ENCODE peak calls at places on chromosome 1, in four cellular contexts. Y is aorta, C is left ventricle myocardium inferior, X is neural progenitor cell. Q is an unnamed sample.
A peak's percentile ranks its signal among the peaks of the same experiment; 100 is the strongest.

GRCh38 chr1:3653286-3653618 is 936 bp downstream of the TP73 start:
- DNase-seq in Y (no peak), C (no peak), X (no peak), Q (no peak)

GRCh38 chr1:84165566-84165965 is 21.5 kb downstream of the PRKACB start:
- DNase-seq in Y (no peak), C (no peak), X (no peak), Q (no peak)

GRCh38 chr1:54885863-54886723 is 902 bp downstream of the DHCR24 start:
- DNase-seq in Y (no peak), C (no peak), X (peak; percentile 31), Q (no peak)

GRCh38 chr1:205519541-205520131 is 15.2 kb downstream of the CDK18 start:
- DNase-seq in Y (no peak), C (peak; percentile 49), X (no peak), Q (no peak)

GRCh38 chr1:206714331-206715058 is 29.8 kb downstream of the MAPKAPK2 start:
- DNase-seq in Y (no peak), C (no peak), X (no peak), Q (no peak)

GRCh38 chr1:223153177-223154119 is 10.4 kb upstream of the TLR5 start:
- DNase-seq in Y (no peak), C (no peak), X (no peak), Q (no peak)

GRCh38 chr1:66867501-66867900 is 57.2 kb downstream of the DNAI4 start:
- DNase-seq in Y (no peak), C (no peak), X (no peak), Q (no peak)

GRCh38 chr1:149848340-149848771 is 51.0 kb upstream of the BOLA1 start:
- DNase-seq in Y (no peak), C (no peak), X (peak; percentile 26), Q (no peak)

GRCh38 chr1:171983584-171983983 is 142.3 kb downstream of the DNM3 start:
- DNase-seq in Y (no peak), C (no peak), X (no peak), Q (no peak)

GRCh38 chr1:170076199-170076598 is 1.7 kb upstream of the KIFAP3 start:
- DNase-seq in Y (no peak), C (no peak), X (no peak), Q (no peak)

GRCh38 chr1:167273027-167273800 is 52.5 kb downstream of the POU2F1 start:
- DNase-seq in Y (no peak), C (no peak), X (no peak), Q (no peak)

GRCh38 chr1:204651843-204652421 is 33.6 kb downstream of the LRRN2 start:
- DNase-seq in Y (no peak), C (no peak), X (peak; percentile 77), Q (no peak)

GRCh38 chr1:54413295-54413694 is 7.1 kb upstream of the SSBP3 start:
- DNase-seq in Y (peak; percentile 73), C (peak; percentile 39), X (no peak), Q (peak; percentile 58)

GRCh38 chr1:16984717-16985116 is 4.3 kb upstream of the MFAP2 start:
- DNase-seq in Y (peak; percentile 94), C (peak; percentile 65), X (no peak), Q (peak; percentile 89)

GRCh38 chr1:245079021-245079609 is 75.7 kb upstream of the KIF26B start:
- DNase-seq in Y (no peak), C (no peak), X (peak; percentile 18), Q (no peak)

GRCh38 chr1:229005097-229005496 is 265.8 kb upstream of the RAB4A start:
- DNase-seq in Y (no peak), C (no peak), X (no peak), Q (no peak)

GRCh38 chr1:110511436-110511835 is 7.5 kb downstream of the KCNA10 start:
- DNase-seq in Y (no peak), C (no peak), X (no peak), Q (no peak)

GRCh38 chr1:36502616-36503015 is 19.9 kb upstream of the CSF3R start:
- DNase-seq in Y (no peak), C (no peak), X (no peak), Q (no peak)

GRCh38 chr1:119987689-119988088 is 81.8 kb downstream of the NOTCH2 start:
- DNase-seq in Y (no peak), C (no peak), X (no peak), Q (no peak)

GRCh38 chr1:182264187-182264586 is 127.4 kb downstream of the GLUL start:
- DNase-seq in Y (no peak), C (no peak), X (no peak), Q (no peak)

GRCh38 chr1:206112600-206113301 is 4.4 kb downstream of the AVPR1B start:
- DNase-seq in Y (no peak), C (no peak), X (no peak), Q (no peak)

GRCh38 chr1:25148673-25149300 is 83.5 kb downstream of the SYF2 start:
- DNase-seq in Y (no peak), C (no peak), X (peak; percentile 28), Q (no peak)

GRCh38 chr1:199612976-199613774 is 414.3 kb upstream of the NR5A2 start:
- DNase-seq in Y (no peak), C (no peak), X (no peak), Q (no peak)

GRCh38 chr1:171254859-171255258 is 6.6 kb downstream of the FMO1 start:
- DNase-seq in Y (no peak), C (no peak), X (no peak), Q (no peak)

GRCh38 chr1:170664828-170665617 is 1.1 kb downstream of the PRRX1 start:
- DNase-seq in Y (peak; percentile 72), C (peak; percentile 55), X (peak; percentile 68), Q (peak; percentile 80)

GRCh38 chr1:224872832-224873644 is 56.4 kb upstream of the DNAH14 start:
- DNase-seq in Y (no peak), C (no peak), X (no peak), Q (no peak)

GRCh38 chr1:26409191-26409751 is 1.3 kb upstream of the LIN28A start:
- DNase-seq in Y (no peak), C (no peak), X (peak; percentile 98), Q (no peak)

DNA sequence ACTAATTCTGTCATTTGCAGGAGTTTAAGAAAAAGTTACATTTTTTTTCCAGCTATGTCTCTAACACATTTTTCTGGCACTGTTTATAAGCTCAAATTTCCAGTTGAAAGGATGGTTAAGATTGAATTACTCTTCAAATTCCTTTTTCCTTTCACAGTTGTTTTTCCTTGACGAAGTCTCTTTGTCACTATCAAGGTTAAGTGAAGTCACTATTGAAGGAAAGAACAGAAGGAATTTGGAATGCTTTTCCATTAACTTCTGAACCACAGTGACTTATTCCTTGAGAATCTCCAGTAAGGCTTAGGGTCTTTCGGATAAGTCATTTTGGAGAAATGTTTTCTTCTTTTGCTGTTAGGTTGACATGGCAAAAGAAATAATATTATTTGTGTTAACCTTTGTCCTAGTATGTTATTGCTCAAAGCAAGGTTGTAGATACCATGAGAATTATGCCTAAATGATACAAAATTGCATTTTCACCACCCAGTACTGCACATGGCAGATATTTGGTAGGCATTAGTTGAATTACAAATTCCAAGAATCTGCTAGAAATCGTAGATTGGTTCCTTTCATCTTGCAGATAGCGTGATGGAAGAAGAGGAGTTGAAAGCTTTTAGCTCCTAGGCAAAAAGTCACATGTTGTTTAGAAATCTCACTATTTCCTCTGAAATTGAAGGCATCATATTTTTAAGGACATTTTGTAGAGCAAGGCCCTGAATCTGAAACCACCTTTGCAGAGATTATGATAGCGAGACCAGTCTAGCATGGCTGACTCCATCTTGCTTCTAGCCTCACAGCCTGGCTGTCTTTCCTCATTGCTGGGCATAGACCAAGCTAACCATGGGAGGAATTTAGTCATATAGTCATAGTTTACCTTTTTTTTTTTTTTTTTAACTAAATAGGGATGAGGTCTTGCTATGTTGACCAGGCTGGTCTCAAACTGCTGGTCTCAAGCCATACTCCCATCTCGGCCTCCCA is 42.6 kb upstream of the ZNF326 start:
- DNase-seq in Y (no peak), C (no peak), X (no peak), Q (no peak)
- H3K27ac ChIP-seq in Y (no peak overlapping the region), C (no peak overlapping the region), X (no peak overlapping the region), Q (no peak overlapping the region)

DNA sequence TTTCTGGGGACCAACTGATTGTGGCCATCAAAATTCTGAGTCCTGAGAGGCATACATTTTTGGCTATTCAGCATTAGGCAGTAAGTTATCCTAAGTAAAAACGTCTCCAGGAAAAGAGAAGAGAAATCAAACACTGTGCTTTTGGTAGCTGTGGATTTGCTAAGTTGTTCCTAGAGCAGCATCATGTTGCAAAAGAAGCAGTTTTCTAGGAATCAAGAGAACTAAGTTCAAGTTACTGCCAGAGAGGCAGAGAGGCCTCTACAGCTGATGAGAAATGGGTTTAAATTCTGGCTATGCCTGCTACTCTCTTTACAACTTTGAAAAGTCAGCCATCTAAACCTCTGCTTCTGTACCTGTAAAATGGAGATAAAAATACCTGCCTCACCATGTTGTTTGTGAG is 22.8 kb downstream of the RD3 start:
- DNase-seq in Y (no peak), C (no peak), X (no peak), Q (no peak)
- H3K4me1 ChIP-seq in Y (no peaks in the 10 kb centered on the region), C (peaks cover 15% of the 10 kb centered on the region), X (no peaks in the 10 kb centered on the region), Q (peaks cover 2% of the 10 kb centered on the region)

DNA sequence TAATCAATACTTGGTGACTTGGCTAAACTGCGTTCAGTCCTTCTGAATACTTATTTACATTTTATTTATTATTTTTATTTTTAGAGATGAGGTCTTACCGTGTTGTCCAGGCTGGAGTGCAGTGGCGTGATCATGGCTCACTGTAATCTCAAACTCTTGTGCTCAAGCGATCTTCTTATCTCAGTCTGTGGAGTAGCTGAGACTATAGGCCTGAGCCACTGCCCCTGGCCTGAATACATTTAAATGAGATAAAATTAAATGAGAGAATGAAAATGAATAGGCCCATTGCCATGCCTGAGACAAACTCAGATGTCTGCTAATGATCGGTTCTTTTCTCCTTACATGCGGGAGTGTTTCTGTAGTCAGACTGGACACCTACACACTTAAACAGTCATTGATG is 86.0 kb downstream of the GALNT2 start:
- DNase-seq in Y (no peak), C (no peak), X (no peak), Q (no peak)
- H3K27ac ChIP-seq in Y (no peak overlapping the region), C (peak overlapping the region; percentile 64), X (no peak overlapping the region), Q (no peak overlapping the region)

DNA sequence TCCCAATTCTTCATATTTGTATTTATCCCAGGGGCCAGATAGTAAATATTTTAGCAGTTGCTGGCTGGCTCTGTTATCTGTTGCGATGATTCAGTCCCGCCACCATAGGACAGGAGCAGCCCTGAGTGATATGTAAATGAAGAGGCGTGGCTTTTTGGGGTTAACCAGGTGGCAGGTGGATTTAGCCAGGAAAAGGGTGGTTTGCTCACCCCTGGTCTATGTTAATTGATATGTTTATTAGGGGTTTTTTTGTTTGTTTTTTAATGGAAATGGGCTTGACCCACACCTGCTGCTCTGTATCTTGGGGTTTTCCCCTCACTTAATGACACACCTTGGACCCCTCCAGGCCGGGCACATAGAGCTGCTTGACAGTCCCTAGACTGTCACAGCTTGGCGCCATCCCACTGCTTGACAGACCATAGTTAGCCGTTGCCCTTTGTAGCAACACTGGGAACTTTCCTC is 62.8 kb downstream of the PIK3CD start:
- DNase-seq in Y (no peak), C (no peak), X (no peak), Q (peak; percentile 9)
- H3K4me1 ChIP-seq in Y (no peaks in the 10 kb centered on the region), C (peaks cover 4% of the 10 kb centered on the region), X (no peaks in the 10 kb centered on the region), Q (no peaks in the 10 kb centered on the region)

DNA sequence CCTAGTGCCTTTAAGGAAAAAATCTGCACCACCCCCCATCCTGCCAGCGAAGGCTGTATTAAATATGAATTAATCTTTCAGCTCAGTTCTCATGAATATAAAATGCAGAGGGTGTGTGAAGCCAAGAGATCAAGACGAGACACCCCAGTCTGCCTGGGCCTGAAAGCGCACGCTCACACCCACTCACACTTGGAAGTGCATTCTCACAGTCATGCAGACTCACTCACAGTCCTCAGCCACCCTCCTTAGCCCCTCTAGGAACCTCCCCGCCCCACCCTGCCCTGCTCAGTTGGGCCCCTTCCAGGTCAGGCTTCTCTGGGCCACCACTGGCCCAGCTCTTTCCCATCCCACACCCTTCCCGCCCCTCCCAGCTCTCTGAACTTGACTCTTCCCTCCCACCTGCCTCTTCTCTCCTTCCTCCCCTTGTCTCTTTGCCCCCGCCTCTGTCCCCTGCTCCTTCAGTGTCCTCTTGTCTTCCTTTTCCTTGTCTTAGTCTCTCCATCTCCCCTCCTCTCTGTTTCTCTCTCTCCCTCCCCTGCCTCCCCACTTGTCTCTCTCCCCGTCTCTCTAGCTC is 93.8 kb downstream of the EPHB2 start:
- DNase-seq in Y (no peak), C (no peak), X (no peak), Q (peak; percentile 43)
- H3K27ac ChIP-seq in Y (no peak overlapping the region), C (no peak overlapping the region), X (no peak overlapping the region), Q (no peak overlapping the region)

GRCh38 chr1:18941221-18942141 is 15.0 kb downstream of the IFFO2 start:
- DNase-seq in Y (no peak), C (no peak), X (peak; percentile 74), Q (peak; percentile 73)
- H3K4me1 ChIP-seq in Y (peaks cover 7% of the 10 kb centered on the region), C (peaks cover 73% of the 10 kb centered on the region), X (peaks cover 31% of the 10 kb centered on the region), Q (peaks cover 28% of the 10 kb centered on the region)